ENCODE peak calls at places on chromosomes 11 and 22, in nine cellular contexts. One of them, this sample, is unnamed.

GRCh38 chr22:46593211-46593676 is 26.9 kb upstream of the GRAMD4 start:
- DNase-seq in aorta: peak
- DNase-seq in adrenal gland: peak
- DNase-seq in epithelial cell of esophagus: no peak
- DNase-seq in Daoy: no peak
- DNase-seq in activated T-cell treated with anti-CD3 and anti-CD28 coated beads for 1 hour: no peak
- DNase-seq in mucosa of descending colon: peak
- DNase-seq in EL: no peak
- DNase-seq in neuronal stem cell: no peak
- DNase-seq in this sample: no peak

GRCh38 chr11:71251159-71251721 is 1.1 kb downstream of the SHANK2 start:
- DNase-seq in aorta: no peak
- DNase-seq in adrenal gland: no peak
- DNase-seq in epithelial cell of esophagus: peak
- DNase-seq in Daoy: no peak
- DNase-seq in activated T-cell treated with anti-CD3 and anti-CD28 coated beads for 1 hour: no peak
- DNase-seq in mucosa of descending colon: no peak
- DNase-seq in EL: no peak
- DNase-seq in neuronal stem cell: no peak
- DNase-seq in this sample: no peak

GRCh38 chr22:36415415-36416168 is 27.8 kb upstream of the MYH9 start:
- DNase-seq in aorta: no peak
- DNase-seq in adrenal gland: no peak
- DNase-seq in epithelial cell of esophagus: peak
- DNase-seq in Daoy: no peak
- DNase-seq in activated T-cell treated with anti-CD3 and anti-CD28 coated beads for 1 hour: no peak
- DNase-seq in mucosa of descending colon: no peak
- DNase-seq in EL: peak
- DNase-seq in neuronal stem cell: no peak
- DNase-seq in this sample: no peak

GRCh38 chr11:67450796-67451657 is 1.5 kb downstream of the GPR152 start:
- DNase-seq in aorta: no peak
- DNase-seq in adrenal gland: no peak
- DNase-seq in epithelial cell of esophagus: no peak
- DNase-seq in Daoy: no peak
- DNase-seq in activated T-cell treated with anti-CD3 and anti-CD28 coated beads for 1 hour: no peak
- DNase-seq in mucosa of descending colon: no peak
- DNase-seq in EL: no peak
- DNase-seq in neuronal stem cell: no peak
- DNase-seq in this sample: no peak

GRCh38 chr11:124763156-124763947 is 1.3 kb upstream of the ESAM start:
- DNase-seq in aorta: peak
- DNase-seq in adrenal gland: peak
- DNase-seq in epithelial cell of esophagus: peak
- DNase-seq in Daoy: peak
- DNase-seq in activated T-cell treated with anti-CD3 and anti-CD28 coated beads for 1 hour: peak
- DNase-seq in mucosa of descending colon: peak
- DNase-seq in EL: peak
- DNase-seq in neuronal stem cell: peak
- DNase-seq in this sample: peak

GRCh38 chr11:45671246-45672171 is 6.1 kb upstream of the CHST1 start:
- DNase-seq in aorta: peak
- DNase-seq in adrenal gland: no peak
- DNase-seq in epithelial cell of esophagus: no peak
- DNase-seq in Daoy: no peak
- DNase-seq in activated T-cell treated with anti-CD3 and anti-CD28 coated beads for 1 hour: no peak
- DNase-seq in mucosa of descending colon: no peak
- DNase-seq in EL: no peak
- DNase-seq in neuronal stem cell: no peak
- DNase-seq in this sample: no peak

GRCh38 chr22:41687901-41688364 is 734 bp downstream of the SNU13 start:
- DNase-seq in aorta: peak
- DNase-seq in adrenal gland: peak
- DNase-seq in epithelial cell of esophagus: peak
- DNase-seq in Daoy: peak
- DNase-seq in activated T-cell treated with anti-CD3 and anti-CD28 coated beads for 1 hour: no peak
- DNase-seq in mucosa of descending colon: peak
- DNase-seq in EL: peak
- DNase-seq in neuronal stem cell: no peak
- DNase-seq in this sample: peak

GRCh38 chr11:12390258-12390657 is 12.9 kb downstream of the PARVA start:
- DNase-seq in aorta: no peak
- DNase-seq in adrenal gland: no peak
- DNase-seq in epithelial cell of esophagus: no peak
- DNase-seq in Daoy: no peak
- DNase-seq in activated T-cell treated with anti-CD3 and anti-CD28 coated beads for 1 hour: no peak
- DNase-seq in mucosa of descending colon: no peak
- DNase-seq in EL: no peak
- DNase-seq in neuronal stem cell: no peak
- DNase-seq in this sample: no peak

GRCh38 chr11:26028294-26028954 is 303.5 kb upstream of the ANO3 start:
- DNase-seq in aorta: no peak
- DNase-seq in adrenal gland: no peak
- DNase-seq in epithelial cell of esophagus: peak
- DNase-seq in Daoy: no peak
- DNase-seq in activated T-cell treated with anti-CD3 and anti-CD28 coated beads for 1 hour: no peak
- DNase-seq in mucosa of descending colon: no peak
- DNase-seq in EL: peak
- DNase-seq in neuronal stem cell: no peak
- DNase-seq in this sample: no peak

GRCh38 chr11:129279326-129280026 is 87.4 kb upstream of the ARHGAP32 start:
- DNase-seq in aorta: peak
- DNase-seq in adrenal gland: peak
- DNase-seq in epithelial cell of esophagus: peak
- DNase-seq in Daoy: peak
- DNase-seq in activated T-cell treated with anti-CD3 and anti-CD28 coated beads for 1 hour: peak
- DNase-seq in mucosa of descending colon: peak
- DNase-seq in EL: peak
- DNase-seq in neuronal stem cell: peak
- DNase-seq in this sample: peak

GRCh38 chr22:46103181-46103580 is 47.1 kb upstream of the PPARA start:
- DNase-seq in aorta: no peak
- DNase-seq in adrenal gland: no peak
- DNase-seq in epithelial cell of esophagus: no peak
- DNase-seq in Daoy: no peak
- DNase-seq in activated T-cell treated with anti-CD3 and anti-CD28 coated beads for 1 hour: no peak
- DNase-seq in mucosa of descending colon: no peak
- DNase-seq in EL: no peak
- DNase-seq in neuronal stem cell: no peak
- DNase-seq in this sample: no peak

GRCh38 chr22:33300165-33300564 is 242.0 kb upstream of the SYN3 start:
- DNase-seq in aorta: no peak
- DNase-seq in adrenal gland: no peak
- DNase-seq in epithelial cell of esophagus: no peak
- DNase-seq in Daoy: no peak
- DNase-seq in activated T-cell treated with anti-CD3 and anti-CD28 coated beads for 1 hour: no peak
- DNase-seq in mucosa of descending colon: no peak
- DNase-seq in EL: no peak
- DNase-seq in neuronal stem cell: no peak
- DNase-seq in this sample: no peak

GRCh38 chr11:131661137-131661536 is 290.7 kb downstream of the NTM start:
- DNase-seq in aorta: no peak
- DNase-seq in adrenal gland: no peak
- DNase-seq in epithelial cell of esophagus: no peak
- DNase-seq in Daoy: peak
- DNase-seq in activated T-cell treated with anti-CD3 and anti-CD28 coated beads for 1 hour: no peak
- DNase-seq in mucosa of descending colon: no peak
- DNase-seq in EL: peak
- DNase-seq in neuronal stem cell: no peak
- DNase-seq in this sample: no peak

GRCh38 chr11:957201-957920 is 31.7 kb downstream of the AP2A2 start:
- DNase-seq in aorta: no peak
- DNase-seq in adrenal gland: no peak
- DNase-seq in epithelial cell of esophagus: peak
- DNase-seq in Daoy: no peak
- DNase-seq in activated T-cell treated with anti-CD3 and anti-CD28 coated beads for 1 hour: no peak
- DNase-seq in mucosa of descending colon: no peak
- DNase-seq in EL: no peak
- DNase-seq in neuronal stem cell: no peak
- DNase-seq in this sample: no peak

GRCh38 chr11:117265745-117266144 is 25.4 kb upstream of the BACE1-AS start:
- DNase-seq in aorta: no peak
- DNase-seq in adrenal gland: no peak
- DNase-seq in epithelial cell of esophagus: no peak
- DNase-seq in Daoy: no peak
- DNase-seq in activated T-cell treated with anti-CD3 and anti-CD28 coated beads for 1 hour: no peak
- DNase-seq in mucosa of descending colon: no peak
- DNase-seq in EL: no peak
- DNase-seq in neuronal stem cell: no peak
- DNase-seq in this sample: no peak

GRCh38 chr11:69598147-69598546 is 42.8 kb upstream of the CCND1 start:
- DNase-seq in aorta: no peak
- DNase-seq in adrenal gland: peak
- DNase-seq in epithelial cell of esophagus: no peak
- DNase-seq in Daoy: no peak
- DNase-seq in activated T-cell treated with anti-CD3 and anti-CD28 coated beads for 1 hour: no peak
- DNase-seq in mucosa of descending colon: peak
- DNase-seq in EL: peak
- DNase-seq in neuronal stem cell: no peak
- DNase-seq in this sample: no peak

GRCh38 chr11:34869425-34869824 is 46.8 kb downstream of the APIP start:
- DNase-seq in aorta: no peak
- DNase-seq in adrenal gland: no peak
- DNase-seq in epithelial cell of esophagus: no peak
- DNase-seq in Daoy: peak
- DNase-seq in activated T-cell treated with anti-CD3 and anti-CD28 coated beads for 1 hour: no peak
- DNase-seq in mucosa of descending colon: no peak
- DNase-seq in EL: no peak
- DNase-seq in neuronal stem cell: no peak
- DNase-seq in this sample: no peak

GRCh38 chr22:38832005-38832978 is 11.5 kb downstream of the NPTXR start:
- DNase-seq in aorta: peak
- DNase-seq in adrenal gland: no peak
- DNase-seq in epithelial cell of esophagus: no peak
- DNase-seq in Daoy: no peak
- DNase-seq in activated T-cell treated with anti-CD3 and anti-CD28 coated beads for 1 hour: no peak
- DNase-seq in mucosa of descending colon: no peak
- DNase-seq in EL: no peak
- DNase-seq in neuronal stem cell: no peak
- DNase-seq in this sample: no peak

GRCh38 chr22:46049726-46050450 is 72.9 kb upstream of the WNT7B start:
- DNase-seq in aorta: peak
- DNase-seq in adrenal gland: no peak
- DNase-seq in epithelial cell of esophagus: peak
- DNase-seq in Daoy: no peak
- DNase-seq in activated T-cell treated with anti-CD3 and anti-CD28 coated beads for 1 hour: no peak
- DNase-seq in mucosa of descending colon: no peak
- DNase-seq in EL: no peak
- DNase-seq in neuronal stem cell: no peak
- DNase-seq in this sample: no peak

GRCh38 chr11:118851970-118852369 is 31.7 kb upstream of the CXCR5 start:
- DNase-seq in aorta: no peak
- DNase-seq in adrenal gland: no peak
- DNase-seq in epithelial cell of esophagus: no peak
- DNase-seq in Daoy: no peak
- DNase-seq in activated T-cell treated with anti-CD3 and anti-CD28 coated beads for 1 hour: no peak
- DNase-seq in mucosa of descending colon: no peak
- DNase-seq in EL: no peak
- DNase-seq in neuronal stem cell: no peak
- DNase-seq in this sample: no peak

GRCh38 chr11:48064306-48064705 is 83.9 kb downstream of the PTPRJ start:
- DNase-seq in aorta: no peak
- DNase-seq in adrenal gland: no peak
- DNase-seq in epithelial cell of esophagus: no peak
- DNase-seq in Daoy: peak
- DNase-seq in activated T-cell treated with anti-CD3 and anti-CD28 coated beads for 1 hour: no peak
- DNase-seq in mucosa of descending colon: no peak
- DNase-seq in EL: peak
- DNase-seq in neuronal stem cell: no peak
- DNase-seq in this sample: no peak

GRCh38 chr22:50089231-50090140 is at the start of gene MOV10L1:
- DNase-seq in aorta: no peak
- DNase-seq in adrenal gland: peak
- DNase-seq in epithelial cell of esophagus: peak
- DNase-seq in Daoy: no peak
- DNase-seq in activated T-cell treated with anti-CD3 and anti-CD28 coated beads for 1 hour: no peak
- DNase-seq in mucosa of descending colon: no peak
- DNase-seq in EL: no peak
- DNase-seq in neuronal stem cell: no peak
- DNase-seq in this sample: peak

GRCh38 chr22:38251355-38251720 is 21.5 kb downstream of the TMEM184B start:
- DNase-seq in aorta: no peak
- DNase-seq in adrenal gland: no peak
- DNase-seq in epithelial cell of esophagus: no peak
- DNase-seq in Daoy: no peak
- DNase-seq in activated T-cell treated with anti-CD3 and anti-CD28 coated beads for 1 hour: no peak
- DNase-seq in mucosa of descending colon: no peak
- DNase-seq in EL: no peak
- DNase-seq in neuronal stem cell: no peak
- DNase-seq in this sample: no peak

GRCh38 chr11:106001304-106002012 is 20.6 kb downstream of the MSANTD4 start:
- DNase-seq in aorta: no peak
- DNase-seq in adrenal gland: no peak
- DNase-seq in epithelial cell of esophagus: peak
- DNase-seq in Daoy: no peak
- DNase-seq in activated T-cell treated with anti-CD3 and anti-CD28 coated beads for 1 hour: no peak
- DNase-seq in mucosa of descending colon: no peak
- DNase-seq in EL: no peak
- DNase-seq in neuronal stem cell: no peak
- DNase-seq in this sample: no peak

GRCh38 chr11:69910519-69911309 is 91.5 kb upstream of the FGF3 start:
- DNase-seq in aorta: peak
- DNase-seq in adrenal gland: no peak
- DNase-seq in epithelial cell of esophagus: no peak
- DNase-seq in Daoy: no peak
- DNase-seq in activated T-cell treated with anti-CD3 and anti-CD28 coated beads for 1 hour: no peak
- DNase-seq in mucosa of descending colon: no peak
- DNase-seq in EL: no peak
- DNase-seq in neuronal stem cell: no peak
- DNase-seq in this sample: no peak

GRCh38 chr11:114178656-114179055 is 117.5 kb upstream of the NNMT start:
- DNase-seq in aorta: no peak
- DNase-seq in adrenal gland: no peak
- DNase-seq in epithelial cell of esophagus: no peak
- DNase-seq in Daoy: no peak
- DNase-seq in activated T-cell treated with anti-CD3 and anti-CD28 coated beads for 1 hour: no peak
- DNase-seq in mucosa of descending colon: no peak
- DNase-seq in EL: no peak
- DNase-seq in neuronal stem cell: no peak
- DNase-seq in this sample: no peak

This sample was measured in activated CD4-positive, alpha-beta T cell treated with anti-CD3 and anti-CD28 coated beads for 48 hours.